ENCODE peak calls at places on chromosomes 4 and X, in seven cellular contexts. I is body of pancreas, Y is astrocyte, G is cardiac muscle cell, Q is heart right ventricle, W is uterus, J is lower lobe of right lung. S is an unnamed sample.

GRCh38 chr4:40629401-40630334 is at the start of gene RBM47:
- DNase-seq in G (peak), J (peak), Q (peak), I (peak), W (peak), Y (peak), S (peak)

GRCh38 chrX:150451953-150452352 is 88.8 kb downstream of the MAMLD1 start:
- DNase-seq in Y (no peak), Q (no peak), J (no peak), I (no peak), G (no peak), W (no peak), S (no peak)

GRCh38 chrX:11427082-11428033 is 134.1 kb downstream of the AMELX start:
- DNase-seq in W (peak), Y (no peak), Q (peak), G (peak), J (peak), I (peak), S (no peak)

GRCh38 chr4:70844180-70844579 is 4.5 kb upstream of the GRSF1 start:
- DNase-seq in Y (no peak), Q (no peak), I (no peak), J (no peak), W (no peak), G (no peak), S (no peak)

GRCh38 chrX:53254570-53255461 is 26.6 kb downstream of the IQSEC2 start:
- DNase-seq in I (no peak), Y (no peak), Q (no peak), W (no peak), J (no peak), G (no peak), S (no peak)

GRCh38 chrX:65643046-65643785 is 24.2 kb upstream of the MSN start:
- DNase-seq in W (no peak), Q (no peak), Y (peak), I (peak), G (no peak), J (no peak), S (peak)

GRCh38 chr4:68132342-68132741 is 2.7 kb upstream of the TMPRSS11F start:
- DNase-seq in J (no peak), Q (no peak), Y (no peak), W (no peak), G (no peak), I (no peak), S (no peak)

GRCh38 chrX:26100421-26100920 is 37.7 kb upstream of the MAGEB18 start:
- DNase-seq in G (no peak), J (no peak), W (no peak), Y (no peak), I (no peak), Q (no peak), S (no peak)

GRCh38 chrX:47838361-47838760 is 1.7 kb downstream of the ZNF81 start:
- DNase-seq in J (no peak), G (no peak), Q (no peak), W (no peak), Y (no peak), I (no peak), S (no peak)

GRCh38 chr4:78627046-78627965 is 75.7 kb downstream of the ANXA3 start:
- DNase-seq in W (no peak), Y (no peak), Q (no peak), I (no peak), G (no peak), J (no peak), S (no peak)

GRCh38 chr4:78710536-78710935 is 65.6 kb upstream of the BMP2K start:
- DNase-seq in I (no peak), G (no peak), W (no peak), J (no peak), Q (no peak), Y (peak), S (peak)

GRCh38 chrX:2584659-2585470 is 84.1 kb upstream of the DHRSX start:
- DNase-seq in J (no peak), I (no peak), Y (no peak), W (no peak), Q (no peak), G (no peak), S (no peak)

GRCh38 chr4:108947526-108947925 is 184.7 kb upstream of the ETNPPL start:
- DNase-seq in G (no peak), Q (no peak), I (no peak), W (no peak), Y (no peak), J (no peak), S (no peak)

GRCh38 chr4:152185786-152186540 is 349.9 kb downstream of the FBXW7 start:
- DNase-seq in Q (no peak), J (no peak), Y (no peak), I (no peak), W (no peak), G (no peak), S (no peak)

GRCh38 chr4:141028024-141028529 is 105.2 kb downstream of the RNF150 start:
- DNase-seq in Y (peak), Q (no peak), I (no peak), W (no peak), J (no peak), G (no peak), S (peak)

GRCh38 chrX:20140410-20140809 is 1.2 kb downstream of the EIF1AX start:
- DNase-seq in W (no peak), I (no peak), G (no peak), J (no peak), Y (no peak), Q (no peak), S (no peak)

GRCh38 chrX:87636533-87636932 is 118.9 kb downstream of the KLHL4 start:
- DNase-seq in I (no peak), G (no peak), W (no peak), J (no peak), Y (no peak), Q (no peak), S (no peak)

GRCh38 chr4:38669233-38669632 is 5.2 kb downstream of the KLF3 start:
- DNase-seq in Y (peak), G (no peak), I (no peak), J (no peak), Q (no peak), W (no peak), S (no peak)

GRCh38 chr4:118865091-118865708 is 23.5 kb upstream of the SYNPO2 start:
- DNase-seq in Q (peak), J (no peak), G (peak), Y (peak), W (no peak), I (peak), S (peak)

GRCh38 chr4:74682567-74683359 is 111.6 kb downstream of the BTC start:
- DNase-seq in J (no peak), Y (peak), W (no peak), G (peak), I (peak), Q (no peak), S (peak)

GRCh38 chrX:108437354-108437753 is 868 bp downstream of the COL4A6 start:
- DNase-seq in J (no peak), G (peak), W (no peak), I (no peak), Y (no peak), Q (no peak), S (no peak)

GRCh38 chr4:6721121-6721520 is 5.1 kb downstream of the BLOC1S4 start:
- DNase-seq in W (no peak), Q (no peak), G (no peak), J (no peak), Y (no peak), I (no peak), S (no peak)

GRCh38 chrX:13898084-13898483 is 81.2 kb upstream of the GPM6B start:
- DNase-seq in J (no peak), W (no peak), Q (peak), G (peak), Y (no peak), I (no peak), S (peak)

GRCh38 chrX:133229361-133229760 is 11.2 kb upstream of the TFDP3 start:
- DNase-seq in I (no peak), G (no peak), J (no peak), Y (peak), W (no peak), Q (no peak), S (no peak)

GRCh38 chr4:139779653-139780052 is 114.0 kb downstream of the MGST2 start:
- DNase-seq in J (no peak), G (no peak), Y (no peak), I (no peak), W (no peak), Q (no peak), S (no peak)

GRCh38 chrX:150360331-150360730 is 2.8 kb upstream of the MAMLD1 start:
- DNase-seq in Y (no peak), G (no peak), I (no peak), W (no peak), Q (no peak), J (no peak), S (no peak)

GRCh38 chrX:10395179-10395578 is 225.2 kb downstream of the MID1 start:
- DNase-seq in J (no peak), I (no peak), G (no peak), Y (no peak), Q (no peak), W (no peak), S (peak)

GRCh38 chr4:23219779-23220408 is 527.2 kb downstream of the GBA3 start:
- DNase-seq in J (no peak), Y (no peak), G (no peak), W (no peak), I (no peak), Q (no peak), S (no peak)

GRCh38 chr4:105572296-105572695 is 19.9 kb downstream of the ARHGEF38 start:
- DNase-seq in G (no peak), Q (no peak), W (no peak), J (no peak), I (no peak), Y (no peak), S (no peak)

GRCh38 chrX:136030357-136031225 is 45.4 kb downstream of the SLC9A6 start:
- DNase-seq in I (peak), J (no peak), W (peak), Q (peak), Y (peak), G (peak), S (peak)

GRCh38 chr4:83851261-83852084 is 315.6 kb downstream of the GPAT3 start:
- DNase-seq in J (no peak), W (no peak), G (peak), Y (peak), I (no peak), Q (no peak), S (peak)

GRCh38 chr4:126752702-126753101 is 880.1 kb upstream of the INTU start:
- DNase-seq in W (no peak), I (no peak), J (no peak), G (no peak), Q (no peak), Y (no peak), S (no peak)

GRCh38 chrX:154398668-154399526 is 720 bp downstream of the RPL10 start:
- DNase-seq in G (peak), I (peak), Q (peak), J (peak), W (peak), Y (peak), S (peak)

GRCh38 chr4:126779446-126780166 is 853.2 kb upstream of the INTU start:
- DNase-seq in I (no peak), J (no peak), Y (no peak), W (no peak), Q (no peak), G (no peak), S (peak)

GRCh38 chr4:159296061-159296460 is 193.2 kb downstream of the RAPGEF2 start:
- DNase-seq in Y (peak), W (no peak), Q (no peak), G (no peak), I (no peak), J (no peak), S (peak)

GRCh38 chrX:28552322-28552721 is 34.9 kb upstream of the IL1RAPL1 start:
- DNase-seq in I (no peak), Q (no peak), G (no peak), W (no peak), J (no peak), Y (peak), S (no peak)

DNA sequence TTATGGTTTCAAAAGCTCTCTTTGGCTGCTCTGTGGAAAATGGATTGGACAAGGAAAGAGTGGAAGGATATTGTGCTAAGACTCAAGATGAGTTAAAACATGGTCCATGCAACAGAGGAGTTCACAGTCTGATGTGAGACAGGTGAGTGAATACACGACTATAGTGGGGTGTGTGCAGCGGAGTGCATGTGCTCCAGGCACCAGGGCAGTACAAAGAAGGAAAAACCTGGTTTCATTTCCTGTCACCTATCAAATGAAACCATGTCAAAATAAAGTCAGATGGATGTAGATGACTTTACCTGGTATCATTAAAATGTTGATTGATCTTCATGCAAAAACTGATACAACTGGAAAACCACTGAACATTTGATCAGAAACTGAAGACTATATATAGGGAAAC is 241.0 kb upstream of the RASGEF1B start:
- DNase-seq in W (no peak), Q (no peak), J (no peak), Y (no peak), I (no peak), G (no peak), S (no peak)
- H3K4me3 ChIP-seq in W (no peak), Q (no peak), J (no peak), Y (no peak), I (no peak), G (no peak), S (no peak)

GRCh38 chr4:156346959-156347385 is 393.3 kb upstream of the CTSO start:
- DNase-seq in G (no peak), I (no peak), W (no peak), Y (no peak), J (no peak), Q (no peak), S (no peak)
- TF ChIP-seq CTCF in G (no peak), I (no peak), W (no peak), Y (no peak), J (no peak), Q (no peak), S (no peak)

DNA sequence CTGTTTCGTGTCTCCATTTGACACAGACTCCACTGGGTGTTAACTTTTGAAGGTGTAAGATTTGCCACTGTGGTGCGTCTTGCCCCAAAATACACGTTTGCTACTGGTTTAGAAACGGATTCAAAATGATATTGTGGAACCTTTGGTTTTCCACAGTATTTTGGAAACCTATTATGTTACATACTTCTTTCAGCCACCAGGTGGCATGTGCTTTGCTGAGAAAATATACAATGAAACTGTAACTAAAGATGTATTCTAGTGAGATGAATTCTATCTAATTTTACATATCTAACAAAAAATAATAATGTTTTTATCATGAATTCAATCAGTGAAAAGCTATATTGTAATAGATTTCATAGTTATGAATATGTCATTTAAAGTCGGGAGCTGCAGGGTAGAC is 28.4 kb upstream of the SLITRK4 start:
- DNase-seq in Q (no peak), Y (no peak), I (no peak), J (no peak), G (peak), W (no peak), S (peak)
- H3K4me3 ChIP-seq in Q (no peak), Y (no peak), I (no peak), J (no peak), G (no peak), W (no peak), S (no peak)

DNA sequence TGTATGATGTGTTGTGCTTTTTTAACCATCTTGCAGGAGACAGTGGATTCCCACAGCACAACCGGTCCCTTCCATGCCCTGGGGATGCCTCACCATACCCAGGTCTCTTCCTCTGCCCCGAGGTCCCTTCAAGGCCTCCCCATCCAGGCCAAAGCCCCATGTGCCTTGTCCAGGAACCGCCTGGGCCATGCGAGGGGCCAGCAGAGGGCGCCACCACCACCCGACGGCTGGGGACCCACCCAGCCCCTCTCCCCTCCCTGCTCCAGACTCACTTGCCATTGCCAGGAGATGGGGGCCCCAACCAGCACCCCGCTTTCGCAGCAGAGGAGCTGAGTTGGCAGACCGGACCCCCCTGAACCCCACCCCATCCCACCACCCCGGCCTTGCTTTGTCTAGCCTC is 485.5 kb downstream of the TRAM1L1 start:
- DNase-seq in J (peak), I (no peak), Y (no peak), Q (no peak), G (no peak), W (no peak), S (no peak)
- TF ChIP-seq CTCF in J (no peak), I (no peak), Y (no peak), Q (no peak), G (no peak), W (no peak), S (no peak)

GRCh38 chrX:49231333-49232000 is 1.7 kb downstream of the CACNA1F start:
- DNase-seq in G (no peak), W (no peak), Q (no peak), Y (no peak), J (no peak), I (no peak), S (no peak)
- H3K4me3 ChIP-seq in G (no peak), W (no peak), Q (no peak), Y (no peak), J (no peak), I (no peak), S (no peak)

DNA sequence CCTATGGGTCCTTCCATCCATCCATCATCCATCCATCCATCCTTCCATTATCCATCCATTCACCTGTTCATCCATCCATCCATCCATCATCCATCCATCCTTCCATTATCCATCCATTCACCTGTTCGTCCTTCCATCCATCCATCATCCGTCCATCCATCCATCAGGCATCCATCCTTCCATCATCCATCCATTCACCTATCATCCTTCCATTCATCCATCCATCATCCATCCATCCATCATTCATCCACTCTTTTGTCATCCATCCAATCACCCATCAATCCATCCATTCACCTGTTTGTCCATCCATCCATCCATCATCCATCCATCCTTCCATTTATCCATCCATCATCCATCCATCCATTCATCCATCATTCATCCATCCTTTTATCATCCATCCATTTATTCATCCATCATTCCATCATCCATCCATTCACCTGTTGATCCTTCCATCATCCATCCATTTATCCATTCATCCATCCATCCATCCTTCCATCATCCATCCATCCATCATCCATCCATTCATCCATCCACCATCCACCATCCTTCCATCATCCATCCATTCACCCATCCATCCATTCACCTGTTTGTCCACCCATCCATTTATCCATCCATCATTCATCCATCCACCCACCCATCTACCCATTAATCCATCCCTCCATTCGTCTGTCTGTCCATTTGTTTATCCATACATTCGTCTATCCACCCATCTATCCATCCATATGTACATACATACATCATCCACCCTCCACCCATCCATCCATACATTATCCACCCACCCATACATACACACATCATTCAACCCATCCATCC is 34.8 kb downstream of the SH3TC1 start:
- DNase-seq in J (no peak), I (no peak), Q (no peak), G (no peak), Y (no peak), W (no peak), S (no peak)
- TF ChIP-seq CTCF in J (no peak), I (no peak), Q (no peak), G (no peak), Y (no peak), W (no peak), S (no peak)

GRCh38 chr4:4866124-4866832 is 6.8 kb downstream of the MSX1 start:
- DNase-seq in Y (no peak), J (no peak), W (no peak), Q (no peak), G (peak), I (no peak), S (no peak)
- H3K4me3 ChIP-seq in Y (peak), J (peak), W (peak), Q (no peak), G (peak), I (no peak), S (peak)

GRCh38 chr4:103948244-103949018 is 228.6 kb upstream of the TACR3 start:
- DNase-seq in W (no peak), I (no peak), G (no peak), J (no peak), Q (no peak), Y (no peak), S (no peak)

GRCh38 chr4:103947617-103948016 is 227.8 kb upstream of the TACR3 start:
- DNase-seq in W (no peak), G (no peak), Q (no peak), I (no peak), J (no peak), Y (no peak), S (no peak)
- TF ChIP-seq CTCF in W (no peak), G (no peak), Q (no peak), I (no peak), J (no peak), Y (no peak), S (no peak)

GRCh38 chr4:33268776-33269175 is 2548.6 kb downstream of the PCDH7 start:
- DNase-seq in G (no peak), W (no peak), J (no peak), I (no peak), Y (no peak), Q (no peak), S (no peak)
- H3K4me3 ChIP-seq in G (no peak), W (no peak), J (no peak), I (no peak), Y (no peak), Q (no peak), S (no peak)

GRCh38 chr4:53592686-53593641 is 1.7 kb upstream of the LNX1 start:
- DNase-seq in Y (peak), I (peak), Q (peak), W (peak), J (peak), G (peak), S (no peak)

GRCh38 chr4:53589511-53589910 is 1.8 kb downstream of the LNX1 start:
- DNase-seq in I (no peak), J (no peak), G (no peak), Q (no peak), Y (no peak), W (no peak), S (peak)

GRCh38 chr4:53592128-53592527 is 842 bp upstream of the LNX1 start:
- DNase-seq in J (no peak), G (no peak), W (no peak), Q (no peak), Y (peak), I (peak), S (no peak)

GRCh38 chr4:53593765-53594164 is 2.5 kb upstream of the LNX1 start:
- DNase-seq in Y (no peak), W (no peak), I (no peak), Q (no peak), J (no peak), G (no peak), S (no peak)

GRCh38 chr4:53591372-53591892 is at the start of gene LNX1:
- DNase-seq in J (peak), W (no peak), I (peak), G (peak), Y (no peak), Q (no peak), S (no peak)
- TF ChIP-seq CTCF in J (no peak), W (no peak), I (no peak), G (no peak), Y (no peak), Q (no peak), S (no peak)